ENCODE peak calls at places on chromosomes 5 and 9, in eight cellular contexts. H is SK-N-SH, U is ovary, W is stomach, O is A549, N is GM12878, J is tibial nerve, P is esophagus muscularis mucosa. G is an unnamed sample.

GRCh38 chr5:124651663-124652513 is 94.6 kb downstream of the ZNF608 start:
- DNase-seq in H (peak; percentile 90), U (peak; percentile 89), W (peak; percentile 82), O (peak; percentile 79), N (no peak), J (peak; percentile 50), P (peak; percentile 92), G (peak; percentile 86)

GRCh38 chr9:83992407-83992806 is 11.8 kb downstream of the RMI1 start:
- DNase-seq in H (no peak), U (no peak), W (no peak), O (no peak), N (no peak), J (no peak), P (no peak), G (no peak)

GRCh38 chr9:8234286-8234819 is 434.8 kb upstream of the DMAC1 start:
- DNase-seq in H (no peak), U (no peak), W (no peak), O (no peak), N (no peak), J (no peak), P (no peak), G (no peak)

GRCh38 chr5:59020611-59021285 is 437.9 kb downstream of the RAB3C start:
- DNase-seq in H (no peak), U (no peak), W (no peak), O (no peak), N (no peak), J (no peak), P (no peak), G (peak; percentile 19)

GRCh38 chr5:103667068-103667467 is 104.5 kb upstream of the NUDT12 start:
- DNase-seq in H (no peak), U (no peak), W (no peak), O (peak; percentile 5), N (no peak), J (no peak), P (no peak), G (no peak)

GRCh38 chr9:81083062-81083461 is 606.3 kb downstream of the TLE1 start:
- DNase-seq in H (peak; percentile 3), U (no peak), W (no peak), O (no peak), N (no peak), J (no peak), P (no peak), G (no peak)

GRCh38 chr5:88675758-88676636 is 207.0 kb downstream of the MEF2C start:
- DNase-seq in H (peak; percentile 78), U (peak; percentile 61), W (no peak), O (peak; percentile 50), N (no peak), J (no peak), P (no peak), G (peak; percentile 59)

GRCh38 chr5:142016576-142016975 is 3.7 kb upstream of the GNPDA1 start:
- DNase-seq in H (no peak), U (no peak), W (no peak), O (no peak), N (no peak), J (no peak), P (no peak), G (no peak)

GRCh38 chr9:70257991-70258691 is 637 bp upstream of the SMC5 start:
- DNase-seq in H (peak; percentile 30), U (peak; percentile 55), W (peak; percentile 80), O (no peak), N (no peak), J (peak; percentile 45), P (no peak), G (peak; percentile 85)
- TF ChIP-seq EP300 in H (no peak), U (no peak), W (no peak), O (no peak), N (no peak), J (no peak), P (no peak), G (no peak)

GRCh38 chr9:121859646-121860045 is 208.2 kb downstream of the DAB2IP start:
- DNase-seq in H (no peak), U (no peak), W (no peak), O (no peak), N (no peak), J (no peak), P (no peak), G (no peak)

GRCh38 chr9:121860744-121861143 is 209.3 kb downstream of the DAB2IP start:
- DNase-seq in H (no peak), U (peak; percentile 82), W (no peak), O (no peak), N (no peak), J (no peak), P (no peak), G (no peak)

GRCh38 chr9:121857941-121858340 is 206.5 kb downstream of the DAB2IP start:
- DNase-seq in H (no peak), U (no peak), W (no peak), O (no peak), N (no peak), J (no peak), P (no peak), G (no peak)

GRCh38 chr9:121860213-121860612 is 208.8 kb downstream of the DAB2IP start:
- DNase-seq in H (no peak), U (no peak), W (no peak), O (no peak), N (no peak), J (no peak), P (no peak), G (no peak)

GRCh38 chr9:121858788-121859187 is 207.4 kb downstream of the DAB2IP start:
- DNase-seq in H (no peak), U (no peak), W (no peak), O (no peak), N (no peak), J (no peak), P (no peak), G (no peak)
- TF ChIP-seq CTCF in H (no peak), U (no peak), W (no peak), O (no peak), N (no peak), J (no peak), P (no peak), G (no peak)

DNA sequence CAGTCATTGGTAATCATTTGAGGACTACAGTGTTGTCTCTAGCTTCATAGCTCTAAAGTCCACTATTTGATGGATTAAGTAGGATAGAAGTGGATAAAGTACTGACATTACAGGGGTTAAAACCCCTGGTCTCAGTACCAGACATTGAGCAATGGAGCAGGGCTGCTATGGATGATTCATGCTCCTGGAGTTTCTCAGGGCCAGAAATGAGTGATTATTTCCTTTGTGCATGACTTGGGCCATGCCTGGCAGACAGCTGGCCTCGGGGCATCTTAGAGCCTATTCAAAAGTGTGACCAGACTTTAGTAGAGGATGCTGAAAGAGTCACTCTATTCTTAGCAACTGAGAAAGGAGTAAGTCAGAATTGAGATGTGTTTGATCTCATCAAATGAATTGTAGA is 350.7 kb upstream of the TLE4 start:
- DNase-seq in H (no peak), U (no peak), W (no peak), O (peak; percentile 7), N (no peak), J (no peak), P (no peak), G (no peak)
- TF ChIP-seq EP300 in H (peak; percentile 35), U (no peak), W (no peak), O (peak; percentile 31), N (no peak), J (no peak), P (no peak), G (no peak)

GRCh38 chr5:118956727-118957126 is 31.6 kb downstream of the DTWD2 start:
- DNase-seq in H (peak; percentile 34), U (no peak), W (no peak), O (peak; percentile 9), N (no peak), J (no peak), P (no peak), G (no peak)
- TF ChIP-seq CTCF in H (peak; percentile 66), U (no peak), W (no peak), O (peak; percentile 61), N (peak; percentile 46), J (no peak), P (no peak), G (no peak)

GRCh38 chr5:80705216-80705769 is 50.5 kb upstream of the DHFR start:
- DNase-seq in H (no peak), U (no peak), W (no peak), O (no peak), N (no peak), J (no peak), P (no peak), G (no peak)

GRCh38 chr5:80704221-80704620 is 49.4 kb upstream of the DHFR start:
- DNase-seq in H (no peak), U (no peak), W (no peak), O (no peak), N (no peak), J (no peak), P (no peak), G (no peak)

GRCh38 chr5:80701597-80701996 is 46.8 kb upstream of the DHFR start:
- DNase-seq in H (no peak), U (no peak), W (no peak), O (no peak), N (no peak), J (no peak), P (no peak), G (no peak)

GRCh38 chr5:80703747-80704146 is 49.0 kb upstream of the DHFR start:
- DNase-seq in H (no peak), U (no peak), W (no peak), O (no peak), N (no peak), J (no peak), P (no peak), G (no peak)

DNA sequence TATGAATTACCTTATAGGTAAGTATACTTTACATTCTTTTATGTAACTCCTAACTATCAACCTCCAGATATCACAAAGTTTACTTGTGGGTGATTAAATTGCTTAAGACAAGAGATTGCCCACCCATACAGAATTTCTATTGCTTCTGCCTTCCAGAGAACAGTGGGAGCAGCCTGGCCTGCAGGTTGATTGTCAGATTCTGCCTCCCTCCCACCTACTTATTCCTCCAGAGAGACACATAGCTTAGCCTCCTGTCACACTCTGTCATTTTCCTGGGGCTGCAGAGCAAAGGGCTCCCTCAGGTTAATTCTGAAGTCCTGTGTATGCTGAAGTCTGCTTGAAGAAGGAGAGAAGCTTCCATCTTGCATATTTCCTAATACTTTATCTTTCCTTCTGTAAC is 48.5 kb upstream of the DHFR start:
- DNase-seq in H (no peak), U (no peak), W (no peak), O (no peak), N (no peak), J (no peak), P (no peak), G (no peak)
- TF ChIP-seq EP300 in H (no peak), U (no peak), W (no peak), O (no peak), N (no peak), J (no peak), P (no peak), G (no peak)

G was measured in transverse colon.